ENCODE peak calls at places on chromosome 13, in ten cellular contexts. O is kidney tubule cell; F is NCI-H1105 treated with DMSO at 0.1 percent for 48 hours; W is NCI-H510A treated with DMSO at 0.1 percent for 48 hours; H is activated naive CD8-positive, alpha-beta T cell treated with anti-CD3 and anti-CD28 coated beads, Interleukin-2, amount 50 U/mL, for 24 hours; C is AG04450; P is NCI-H2081; I is GM12865; S is breast epithelium; T is AG09309. J is an unnamed sample.

GRCh38 chr13:33509642-33510229 is 224.2 kb upstream of the STARD13 start:
- DNase-seq in P (no peak), F (no peak), C (no peak), S (peak; percentile 54), H (no peak), I (no peak), T (no peak), W (no peak), O (peak; percentile 29), J (peak; percentile 18)

GRCh38 chr13:78054152-78054551 is 135.5 kb upstream of the EDNRB start:
- DNase-seq in F (no peak), P (no peak), I (no peak), C (no peak), T (no peak), O (no peak), H (no peak), W (no peak), S (no peak), J (no peak)

GRCh38 chr13:110329798-110330461 is 22.8 kb downstream of the COL4A2 start:
- DNase-seq in P (no peak), S (no peak), H (no peak), C (no peak), T (no peak), O (peak; percentile 78), F (no peak), I (no peak), W (no peak), J (no peak)

GRCh38 chr13:75749407-75749806 is 113.3 kb downstream of the LMO7 start:
- DNase-seq in P (no peak), O (peak; percentile 22), S (no peak), H (no peak), F (peak; percentile 63), W (no peak), T (peak; percentile 40), C (no peak), I (no peak), J (peak; percentile 57)

GRCh38 chr13:73809561-73809960 is 324.6 kb downstream of the KLF12 start:
- DNase-seq in I (no peak), W (no peak), S (no peak), O (peak; percentile 49), C (peak; percentile 68), P (no peak), T (no peak), H (no peak), F (no peak), J (no peak)

GRCh38 chr13:48930933-48931332 is 44.8 kb upstream of the FNDC3A start:
- DNase-seq in F (no peak), H (no peak), P (no peak), W (no peak), O (no peak), S (no peak), T (no peak), C (no peak), I (no peak), J (no peak)

GRCh38 chr13:110581489-110582185 is 20.1 kb upstream of the RAB20 start:
- DNase-seq in T (no peak), O (no peak), P (no peak), H (no peak), F (no peak), W (no peak), C (no peak), S (no peak), I (no peak), J (no peak)

GRCh38 chr13:31301119-31301518 is 101.3 kb downstream of the B3GLCT start:
- DNase-seq in H (no peak), T (no peak), I (no peak), F (no peak), W (no peak), S (no peak), O (no peak), C (no peak), P (no peak), J (no peak)

GRCh38 chr13:49690990-49691886 is at the start of gene EBPL:
- DNase-seq in C (peak; percentile 66), F (peak; percentile 68), S (peak; percentile 90), T (no peak), O (peak; percentile 91), I (peak; percentile 90), W (peak; percentile 76), H (peak; percentile 95), P (peak; percentile 84), J (peak; percentile 94)

GRCh38 chr13:33004454-33004853 is 11.8 kb upstream of the KL start:
- DNase-seq in W (no peak), O (no peak), T (no peak), C (no peak), I (no peak), P (no peak), H (no peak), F (no peak), S (no peak), J (no peak)

GRCh38 chr13:32587014-32587773 is 942 bp downstream of the PDS5B start:
- DNase-seq in F (peak; percentile 42), S (peak; percentile 32), T (no peak), C (no peak), H (peak; percentile 66), I (peak; percentile 74), W (peak; percentile 20), P (peak; percentile 49), O (peak; percentile 61), J (peak; percentile 79)

GRCh38 chr13:58048670-58049069 is 417.1 kb downstream of the PCDH17 start:
- DNase-seq in I (no peak), C (no peak), O (peak; percentile 14), H (no peak), W (no peak), S (no peak), F (no peak), P (no peak), T (no peak), J (no peak)

GRCh38 chr13:97000295-97000925 is 6.1 kb upstream of the OXGR1 start:
- DNase-seq in T (no peak), H (no peak), W (no peak), F (no peak), S (no peak), P (no peak), C (no peak), O (no peak), I (no peak), J (no peak)

GRCh38 chr13:94239135-94239534 is 240.3 kb downstream of the DCT start:
- DNase-seq in F (no peak), C (peak; percentile 11), H (no peak), O (peak; percentile 75), P (no peak), I (no peak), T (peak; percentile 10), S (no peak), W (no peak), J (no peak)

GRCh38 chr13:99399623-99399974 is 92.4 kb upstream of the GPR183 start:
- DNase-seq in H (no peak), S (no peak), C (no peak), I (no peak), W (no peak), T (no peak), F (no peak), P (no peak), O (no peak), J (no peak)

GRCh38 chr13:49667773-49668172 is 23.5 kb downstream of the EBPL start:
- DNase-seq in O (no peak), I (no peak), T (no peak), P (no peak), W (no peak), F (no peak), S (no peak), C (no peak), H (no peak), J (no peak)

GRCh38 chr13:66826398-66826797 is 403.7 kb downstream of the PCDH9 start:
- DNase-seq in I (no peak), F (no peak), W (no peak), P (no peak), T (no peak), O (no peak), H (no peak), S (no peak), C (no peak), J (no peak)

GRCh38 chr13:36310417-36311108 is 12.9 kb upstream of the CCDC169 start:
- DNase-seq in W (no peak), C (no peak), T (no peak), F (no peak), S (no peak), O (no peak), H (no peak), P (no peak), I (no peak), J (no peak)

GRCh38 chr13:21913010-21913409 is 242.1 kb downstream of the FGF9 start:
- DNase-seq in C (no peak), I (peak; percentile 26), T (no peak), P (no peak), H (peak; percentile 14), S (no peak), F (no peak), O (no peak), W (peak; percentile 27), J (no peak)